ENCODE peak calls at places on chromosome 3, in nine cellular contexts. W, K, U, F, L, Q, V, B and Z are unnamed samples.
A peak's percentile ranks its signal among the peaks of the same experiment; 100 is the strongest.

GRCh38 chr3:141052570-141053069 is 1.5 kb downstream of the SPSB4 start:
- DNase-seq in W (no peak), K (no peak), U (no peak), F (no peak), L (no peak), Q (peak; percentile 80), V (no peak), B (no peak), Z (peak; percentile 22)

GRCh38 chr3:50189274-50189673 is 2.1 kb upstream of the GNAT1 start:
- DNase-seq in W (no peak), K (peak; percentile 57), U (peak; percentile 79), F (no peak), L (peak; percentile 93), Q (peak; percentile 83), V (no peak), B (peak; percentile 79), Z (peak; percentile 72)

GRCh38 chr3:141797167-141797773 is 34.1 kb downstream of the GRK7 start:
- DNase-seq in W (no peak), K (no peak), U (peak; percentile 71), F (peak; percentile 31), L (no peak), Q (peak; percentile 95), V (peak; percentile 12), B (no peak), Z (no peak)

GRCh38 chr3:52532517-52532837 is 1.2 kb downstream of the NT5DC2 start:
- DNase-seq in W (no peak), K (no peak), U (peak; percentile 61), F (no peak), L (peak; percentile 86), Q (peak; percentile 37), V (no peak), B (peak; percentile 63), Z (no peak)

GRCh38 chr3:142445816-142446254 is 2.0 kb downstream of the XRN1 start:
- DNase-seq in W (no peak), K (no peak), U (peak; percentile 48), F (no peak), L (no peak), Q (no peak), V (no peak), B (no peak), Z (no peak)

GRCh38 chr3:170467007-170467406 is 48.3 kb downstream of the CLDN11 start:
- DNase-seq in W (no peak), K (peak; percentile 78), U (no peak), F (peak; percentile 81), L (no peak), Q (no peak), V (no peak), B (no peak), Z (no peak)

GRCh38 chr3:4978259-4978965 is 825 bp upstream of the BHLHE40 start:
- DNase-seq in W (peak; percentile 28), K (peak; percentile 77), U (peak; percentile 100), F (peak; percentile 79), L (peak; percentile 99), Q (peak; percentile 99), V (peak; percentile 65), B (peak; percentile 65), Z (peak; percentile 85)

GRCh38 chr3:32557640-32558352 is 12.9 kb downstream of the DYNC1LI1 start:
- DNase-seq in W (no peak), K (no peak), U (no peak), F (peak; percentile 41), L (no peak), Q (no peak), V (no peak), B (no peak), Z (peak; percentile 77)

GRCh38 chr3:12423131-12423530 is 61.1 kb upstream of the TSEN2 start:
- DNase-seq in W (no peak), K (no peak), U (no peak), F (no peak), L (no peak), Q (no peak), V (no peak), B (no peak), Z (no peak)

GRCh38 chr3:9912294-9912935 is 4.5 kb upstream of the IL17RC start:
- DNase-seq in W (no peak), K (no peak), U (peak; percentile 62), F (no peak), L (no peak), Q (no peak), V (no peak), B (no peak), Z (no peak)

GRCh38 chr3:40719660-40720287 is 195.0 kb downstream of the ZNF621 start:
- DNase-seq in W (no peak), K (no peak), U (no peak), F (peak; percentile 35), L (no peak), Q (peak; percentile 61), V (no peak), B (no peak), Z (no peak)

GRCh38 chr3:15805756-15806266 is 8.0 kb upstream of the ANKRD28 start:
- DNase-seq in W (no peak), K (no peak), U (peak; percentile 56), F (no peak), L (no peak), Q (no peak), V (no peak), B (no peak), Z (no peak)

GRCh38 chr3:34012102-34012461 is 213.7 kb downstream of the PDCD6IP start:
- DNase-seq in W (no peak), K (no peak), U (peak; percentile 96), F (peak; percentile 8), L (no peak), Q (peak; percentile 88), V (no peak), B (peak; percentile 51), Z (no peak)